ENCODE peak calls at places on chromosomes 12 and 14, in four cellular contexts. O is stomach, R is pancreas, D is GM12878. A is an unnamed sample.

GRCh38 chr12:40469736-40470135 is 222.5 kb upstream of the CNTN1 start:
- DNase-seq in O (no peak), R (no peak), D (no peak), A (no peak)

GRCh38 chr12:25249951-25250738 is 584 bp downstream of the KRAS start:
- DNase-seq in D (no peak), R (peak; percentile 87), O (peak; percentile 62), A (peak; percentile 61)

GRCh38 chr14:57464013-57464730 is 29.5 kb downstream of the CCDC198 start:
- DNase-seq in D (no peak), O (no peak), R (no peak), A (peak; percentile 9)

GRCh38 chr12:19323768-19324167 is 115.5 kb upstream of the AEBP2 start:
- DNase-seq in O (no peak), R (no peak), D (no peak), A (no peak)

GRCh38 chr14:60095781-60096450 is 4.2 kb downstream of the PCNX4 start:
- DNase-seq in O (no peak), D (no peak), R (no peak), A (no peak)

GRCh38 chr12:91406920-91407341 is 224.3 kb upstream of the DCN start:
- DNase-seq in O (no peak), D (peak; percentile 54), R (no peak), A (peak; percentile 76)

GRCh38 chr14:105487449-105487985 is 831 bp downstream of the CRIP1 start:
- DNase-seq in D (no peak), R (no peak), O (peak; percentile 62), A (peak; percentile 59)

GRCh38 chr14:37114559-37114958 is 57.8 kb downstream of the SLC25A21 start:
- DNase-seq in D (no peak), R (no peak), O (no peak), A (peak; percentile 0)

GRCh38 chr12:15088115-15088514 is 115.3 kb downstream of the PDE6H start:
- DNase-seq in O (no peak), D (no peak), R (no peak), A (peak; percentile 34)

GRCh38 chr12:99043319-99043914 is 398.3 kb downstream of the APAF1 start:
- DNase-seq in R (peak; percentile 73), D (peak; percentile 28), O (peak; percentile 61), A (peak; percentile 81)

GRCh38 chr14:100532154-100532915 is 54.9 kb downstream of the BEGAIN start:
- DNase-seq in O (peak; percentile 10), R (peak; percentile 58), D (no peak), A (no peak)

GRCh38 chr12:15772405-15773018 is 16.7 kb downstream of the EPS8 start:
- DNase-seq in D (no peak), R (no peak), O (no peak), A (peak; percentile 9)

GRCh38 chr12:62817556-62818271 is 117.2 kb downstream of the PPM1H start:
- DNase-seq in R (no peak), D (no peak), O (no peak), A (no peak)

GRCh38 chr14:75831971-75832370 is 149.8 kb downstream of the TGFB3 start:
- DNase-seq in D (no peak), R (no peak), O (peak; percentile 69), A (no peak)

GRCh38 chr14:68486809-68487208 is 306.1 kb downstream of the ZFP36L1 start:
- DNase-seq in O (no peak), D (no peak), R (no peak), A (no peak)

GRCh38 chr12:106345739-106346138 is 11.8 kb upstream of the POLR3B start:
- DNase-seq in R (no peak), O (peak; percentile 27), D (no peak), A (peak; percentile 11)

GRCh38 chr14:52961060-52961639 is 10.3 kb upstream of the FERMT2 start:
- DNase-seq in O (peak; percentile 62), D (peak; percentile 13), R (no peak), A (peak; percentile 83)

GRCh38 chr12:74983917-74984316 is 225.7 kb downstream of the KCNC2 start:
- DNase-seq in O (no peak), R (no peak), D (no peak), A (no peak)

GRCh38 chr14:100421756-100422470 is 98.8 kb downstream of the SLC25A47 start:
- DNase-seq in R (no peak), O (no peak), D (no peak), A (no peak)

GRCh38 chr14:95318870-95319311 is 817 bp downstream of the CLMN start:
- DNase-seq in O (no peak), R (peak; percentile 81), D (no peak), A (no peak)

GRCh38 chr14:34051966-34052657 is 101.2 kb upstream of the EGLN3 start:
- DNase-seq in O (no peak), D (peak; percentile 76), R (no peak), A (peak; percentile 56)

GRCh38 chr12:85823436-85824179 is 12.6 kb downstream of the RASSF9 start:
- DNase-seq in D (no peak), R (no peak), O (no peak), A (no peak)

GRCh38 chr12:105920161-105920684 is 218.5 kb downstream of the NUAK1 start:
- DNase-seq in O (no peak), R (no peak), D (no peak), A (no peak)

GRCh38 chr14:99009875-99010274 is 262.1 kb downstream of the BCL11B start:
- DNase-seq in O (no peak), R (no peak), D (no peak), A (no peak)

GRCh38 chr12:66235626-66236281 is 46.7 kb downstream of the IRAK3 start:
- DNase-seq in D (no peak), R (no peak), O (no peak), A (no peak)

GRCh38 chr12:50765325-50765911 is 1.5 kb downstream of the ATF1 start:
- DNase-seq in R (no peak), D (no peak), O (peak; percentile 34), A (peak; percentile 76)

GRCh38 chr12:14691560-14691959 is 4.8 kb downstream of the GUCY2C start:
- DNase-seq in D (no peak), O (peak; percentile 53), R (no peak), A (peak; percentile 53)

DNA sequence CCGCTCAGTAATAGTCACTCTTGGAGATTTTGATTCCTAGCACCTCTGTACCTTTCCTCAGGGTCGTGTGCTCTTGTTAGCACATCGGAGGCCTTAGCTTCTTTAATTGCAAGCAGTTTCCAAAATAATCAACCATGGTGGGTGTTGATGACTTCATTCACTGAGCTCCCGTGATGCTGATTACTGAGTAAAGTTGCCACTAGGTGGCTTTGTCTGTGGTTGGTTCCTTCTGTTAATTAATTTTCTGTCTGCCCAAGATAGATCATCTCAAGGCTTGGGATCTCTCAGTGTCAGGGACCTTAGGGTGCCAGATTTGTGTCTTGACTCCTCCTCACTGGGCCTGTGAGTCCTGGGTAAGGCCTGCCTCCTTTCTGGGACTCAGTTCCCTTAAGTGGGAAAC is 54.3 kb downstream of the PTPN11 start:
- DNase-seq in R (no peak), D (no peak), O (no peak), A (peak; percentile 2)
- TF ChIP-seq CTCF in R (no peak), D (peak; percentile 42), O (no peak), A (peak; percentile 7)

DNA sequence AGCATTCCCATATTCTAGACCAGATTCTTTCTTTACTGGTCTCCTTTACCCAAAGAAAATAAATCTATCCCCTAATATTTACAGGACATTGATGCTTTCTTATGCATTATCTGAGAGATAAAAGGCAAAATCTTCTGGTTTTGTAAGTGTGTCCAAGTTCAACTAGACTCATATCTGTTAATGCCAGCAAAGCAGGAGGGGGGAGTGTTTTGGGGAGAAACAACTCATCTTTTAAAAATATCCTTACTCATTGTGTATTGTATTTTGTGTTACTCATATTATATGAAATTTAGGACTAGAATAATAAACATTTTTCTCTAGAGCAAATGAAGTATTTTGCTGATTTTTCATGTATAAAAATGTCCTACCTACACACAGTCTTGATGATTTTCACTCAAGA is 54.8 kb downstream of the SAMD4A start:
- DNase-seq in O (no peak), D (no peak), R (no peak), A (no peak)
- H3K4me3 ChIP-seq in O (no peak overlapping the region), D (no peak overlapping the region), R (no peak overlapping the region), A (no peak overlapping the region)

GRCh38 chr12:131710464-131711457 is at the start of gene SFSWAP:
- DNase-seq in O (peak; percentile 73), D (peak; percentile 48), R (peak; percentile 88), A (peak; percentile 90)
- TF ChIP-seq CTCF in O (no peak), D (no peak), R (no peak), A (no peak)

GRCh38 chr12:81758421-81759214 is 532 bp downstream of the PPFIA2 start:
- DNase-seq in D (no peak), R (peak; percentile 63), O (no peak), A (no peak)
- H3K4me3 ChIP-seq in D (no peak overlapping the region), R (peak overlapping the region; percentile 5), O (peak overlapping the region; percentile 43), A (no peak overlapping the region)

GRCh38 chr14:91911474-91912032 is 35.9 kb downstream of the FBLN5 start:
- DNase-seq in R (no peak), O (peak; percentile 43), D (peak; percentile 13), A (peak; percentile 53)
- TF ChIP-seq CTCF in R (peak; percentile 20), O (peak; percentile 16), D (peak; percentile 36), A (peak; percentile 32)

GRCh38 chr14:63650336-63650952 is 8.8 kb upstream of the WDR89 start:
- DNase-seq in R (no peak), D (peak; percentile 54), O (no peak), A (peak; percentile 56)
- H3K4me3 ChIP-seq in R (no peak overlapping the region), D (no peak overlapping the region), O (no peak overlapping the region), A (no peak overlapping the region)

GRCh38 chr12:52216807-52217206 is 16.2 kb upstream of the KRT7 start:
- DNase-seq in R (no peak), O (peak; percentile 68), D (no peak), A (no peak)

GRCh38 chr12:52214421-52214802 is 18.6 kb upstream of the KRT7 start:
- DNase-seq in R (no peak), D (no peak), O (no peak), A (no peak)

GRCh38 chr12:52216107-52216506 is 16.9 kb upstream of the KRT7 start:
- DNase-seq in D (no peak), R (no peak), O (no peak), A (no peak)

GRCh38 chr12:52215587-52216031 is 17.4 kb upstream of the KRT7 start:
- DNase-seq in O (no peak), R (no peak), D (no peak), A (no peak)

GRCh38 chr12:52217223-52217622 is 15.8 kb upstream of the KRT7 start:
- DNase-seq in O (peak; percentile 91), D (no peak), R (peak; percentile 95), A (no peak)
- TF ChIP-seq CTCF in O (no peak), D (no peak), R (no peak), A (no peak)

A was measured in GM12865.